ENCODE peak calls at places on chromosomes 4 and X, in five cellular contexts. V, M, L, E and B are unnamed samples.
A peak's percentile ranks its signal among the peaks of the same experiment; 100 is the strongest.

GRCh38 chr4:185506422-185506821 is 28.9 kb downstream of the PDLIM3 start:
- DNase-seq in V (no peak), M (no peak), L (no peak), E (no peak), B (no peak)

GRCh38 chr4:86261634-86262033 is 98.2 kb downstream of the MAPK10 start:
- DNase-seq in V (no peak), M (no peak), L (no peak), E (no peak), B (no peak)

GRCh38 chr4:13289391-13289790 is 194.7 kb downstream of the RAB28 start:
- DNase-seq in V (no peak), M (peak; percentile 76), L (no peak), E (peak; percentile 59), B (no peak)

GRCh38 chrX:154136627-154137161 is 7.3 kb upstream of the OPN1LW start:
- DNase-seq in V (peak; percentile 69), M (peak; percentile 45), L (peak; percentile 71), E (peak; percentile 2), B (peak; percentile 63)

GRCh38 chr4:10057023-10057395 is 35.7 kb upstream of the SLC2A9 start:
- DNase-seq in V (no peak), M (no peak), L (no peak), E (no peak), B (no peak)

GRCh38 chr4:84944952-84945351 is 21.5 kb downstream of the WDFY3 start:
- DNase-seq in V (no peak), M (peak; percentile 40), L (no peak), E (peak; percentile 44), B (no peak)

GRCh38 chrX:19904778-19905367 is 17.5 kb upstream of the SH3KBP1 start:
- DNase-seq in V (no peak), M (peak; percentile 63), L (no peak), E (peak; percentile 71), B (peak; percentile 25)

GRCh38 chrX:115592997-115593734 is 32.2 kb downstream of the PLS3 start:
- DNase-seq in V (no peak), M (peak; percentile 76), L (no peak), E (peak; percentile 80), B (peak; percentile 35)

GRCh38 chr4:27836505-27836904 is 975.9 kb downstream of the STIM2 start:
- DNase-seq in V (no peak), M (peak; percentile 8), L (no peak), E (peak; percentile 29), B (no peak)

GRCh38 chr4:82500830-82501229 is 61.0 kb downstream of the TMEM150C start:
- DNase-seq in V (no peak), M (no peak), L (no peak), E (no peak), B (no peak)

GRCh38 chrX:29397506-29397905 is 810.3 kb downstream of the IL1RAPL1 start:
- DNase-seq in V (no peak), M (peak; percentile 50), L (no peak), E (no peak), B (no peak)

GRCh38 chr4:24988776-24989175 is 42.0 kb downstream of the LGI2 start:
- DNase-seq in V (no peak), M (peak; percentile 77), L (no peak), E (peak; percentile 54), B (no peak)

GRCh38 chr4:47615385-47615784 is 130.3 kb downstream of the ATP10D start:
- DNase-seq in V (no peak), M (peak; percentile 32), L (no peak), E (peak; percentile 26), B (no peak)

GRCh38 chrX:19886888-19887531 is 390 bp downstream of the SH3KBP1 start:
- DNase-seq in V (peak; percentile 28), M (no peak), L (no peak), E (no peak), B (peak; percentile 23)

GRCh38 chrX:149818652-149819051 is 36.9 kb downstream of the MAGEA9 start:
- DNase-seq in V (no peak), M (no peak), L (no peak), E (peak; percentile 48), B (no peak)

GRCh38 chr4:78652282-78652876 is 100.8 kb downstream of the ANXA3 start:
- DNase-seq in V (no peak), M (peak; percentile 84), L (peak; percentile 23), E (no peak), B (peak; percentile 9)

GRCh38 chrX:12174358-12174757 is 36.1 kb downstream of the FRMPD4 start:
- DNase-seq in V (no peak), M (no peak), L (no peak), E (no peak), B (no peak)

GRCh38 chrX:13506574-13506973 is 62.8 kb upstream of the EGFL6 start:
- DNase-seq in V (peak; percentile 48), M (peak; percentile 67), L (peak; percentile 34), E (peak; percentile 25), B (peak; percentile 48)

GRCh38 chrX:46325312-46325877 is 219.8 kb downstream of the ZNF674 start:
- DNase-seq in V (no peak), M (peak; percentile 58), L (no peak), E (peak; percentile 86), B (peak; percentile 71)

GRCh38 chrX:129690435-129690834 is 35.7 kb upstream of the APLN start:
- DNase-seq in V (no peak), M (peak; percentile 55), L (no peak), E (no peak), B (no peak)

GRCh38 chrX:9871871-9872270 is 85.6 kb downstream of the SHROOM2 start:
- DNase-seq in V (no peak), M (no peak), L (no peak), E (no peak), B (no peak)

GRCh38 chr4:89788243-89789072 is 48.5 kb downstream of the SNCA start:
- DNase-seq in V (no peak), M (peak; percentile 95), L (peak; percentile 32), E (peak; percentile 17), B (no peak)

GRCh38 chr4:156686120-156686519 is 285.5 kb downstream of the PDGFC start:
- DNase-seq in V (no peak), M (peak; percentile 71), L (no peak), E (peak; percentile 79), B (no peak)

GRCh38 chrX:111133389-111133788 is 37.4 kb downstream of the PAK3 start:
- DNase-seq in V (no peak), M (peak; percentile 0), L (no peak), E (peak; percentile 59), B (no peak)

GRCh38 chr4:8324640-8325239 is 55.2 kb downstream of the HTRA3 start:
- DNase-seq in V (peak; percentile 9), M (no peak), L (peak; percentile 1), E (peak; percentile 79), B (no peak)

GRCh38 chr4:41525129-41525528 is 12.8 kb upstream of the LIMCH1 start:
- DNase-seq in V (no peak), M (peak; percentile 92), L (no peak), E (peak; percentile 66), B (no peak)

GRCh38 chr4:92535599-92535998 is 231.8 kb downstream of the GRID2 start:
- DNase-seq in V (no peak), M (no peak), L (no peak), E (no peak), B (no peak)

GRCh38 chr4:7044415-7044930 is 1.3 kb downstream of the TADA2B start:
- DNase-seq in V (no peak), M (no peak), L (no peak), E (no peak), B (peak; percentile 33)

GRCh38 chr4:117239434-117239833 is 154.1 kb upstream of the TRAM1L1 start:
- DNase-seq in V (no peak), M (no peak), L (no peak), E (no peak), B (no peak)

GRCh38 chr4:66187175-66187720 is 517.0 kb upstream of the EPHA5 start:
- DNase-seq in V (no peak), M (no peak), L (no peak), E (no peak), B (no peak)

DNA sequence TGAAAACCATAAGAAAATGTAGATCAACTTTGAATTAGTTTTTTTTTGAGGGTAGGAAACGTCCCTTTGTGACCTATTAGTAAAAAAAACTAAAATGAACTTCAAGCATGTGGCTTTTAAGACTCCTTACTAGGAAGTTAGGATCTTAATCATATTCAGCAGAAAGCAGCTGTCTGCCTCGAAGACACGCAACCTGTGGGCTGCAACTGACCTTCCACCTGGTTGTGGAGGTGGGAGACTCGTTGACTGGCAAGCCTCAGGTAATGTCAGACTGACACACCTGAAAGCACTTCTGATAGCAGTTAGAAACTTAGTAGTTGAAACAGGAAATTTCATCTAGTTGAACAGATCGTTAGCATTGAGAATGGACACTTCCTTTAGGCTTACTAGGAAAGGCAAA is 37.4 kb downstream of the CCNG2 start:
- DNase-seq in V (no peak), M (no peak), L (no peak), E (no peak), B (no peak)
- H3K4me3 ChIP-seq in V (no peak overlapping the region), M (no peak overlapping the region), L (no peak overlapping the region), E (no peak overlapping the region), B (no peak overlapping the region)

DNA sequence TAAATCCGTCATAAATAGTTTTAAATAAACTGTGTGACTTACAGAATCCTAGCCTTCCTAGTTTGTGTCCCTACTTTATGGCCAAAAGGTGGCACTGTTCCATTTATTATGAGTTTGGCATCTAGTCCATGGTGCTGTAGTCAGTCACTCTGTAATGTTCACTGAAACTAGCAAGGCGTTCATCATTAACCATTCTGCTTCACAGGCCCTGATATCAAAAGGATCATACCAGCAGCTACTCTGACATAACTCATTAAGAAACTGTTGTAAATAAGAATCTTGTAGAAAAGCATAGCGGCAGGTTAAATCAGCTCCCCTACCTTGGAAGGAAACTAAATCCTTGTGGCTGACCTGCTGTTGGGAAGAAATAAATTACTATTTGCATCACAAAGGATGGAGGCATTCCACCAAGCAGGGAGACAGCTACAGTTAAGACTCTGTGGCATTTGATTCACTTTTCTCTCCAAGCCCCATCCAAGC is 919.6 kb upstream of the DIAPH2 start:
- DNase-seq in V (no peak), M (peak; percentile 64), L (no peak), E (peak; percentile 47), B (no peak)
- TF ChIP-seq CTCF in V (no peak), M (peak; percentile 43), L (peak; percentile 10), E (peak; percentile 38), B (no peak)

DNA sequence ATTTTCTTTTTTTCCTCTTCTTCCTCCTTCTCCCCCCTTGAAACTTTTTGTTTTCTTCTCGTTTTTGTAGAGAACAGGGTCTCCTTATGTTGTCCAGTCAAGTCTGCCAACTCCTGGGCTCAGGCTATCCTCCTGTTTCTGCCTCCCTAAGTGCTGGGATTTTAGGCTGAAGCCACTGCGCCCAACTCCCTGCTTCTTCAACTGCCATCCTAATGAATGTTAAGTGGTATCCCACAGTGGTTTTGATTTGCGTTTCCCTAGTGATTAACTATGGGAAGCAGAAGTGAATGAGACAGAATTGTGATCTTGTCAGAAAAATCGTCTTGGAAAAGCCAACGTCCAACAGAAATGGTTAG is 999 bp upstream of the ADD1 start:
- DNase-seq in V (peak; percentile 21), M (no peak), L (no peak), E (no peak), B (no peak)
- H3K4me3 ChIP-seq in V (peak overlapping the region; percentile 88), M (peak overlapping the region; percentile 88), L (peak overlapping the region; percentile 95), E (peak overlapping the region; percentile 84), B (no peak overlapping the region)

DNA sequence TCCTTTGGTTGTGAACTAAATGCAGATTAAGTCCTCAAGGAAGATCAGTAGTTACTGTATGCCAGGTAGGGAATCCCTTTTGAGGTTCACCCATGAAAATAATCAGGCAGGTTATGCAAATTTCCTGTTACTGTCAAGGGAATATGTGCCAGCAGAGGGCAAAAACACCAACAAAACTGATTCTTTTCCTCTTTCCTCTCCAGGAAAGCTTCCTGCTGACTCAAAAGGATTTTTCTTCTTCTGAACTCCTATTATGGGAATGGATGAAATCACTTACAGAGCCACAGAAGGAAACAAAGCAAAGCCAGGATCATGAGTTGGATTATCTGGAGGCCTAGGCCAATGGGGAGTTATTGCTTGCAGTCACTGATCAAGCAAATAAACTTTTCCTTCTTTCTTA is 49.8 kb downstream of the TMPRSS11F start:
- DNase-seq in V (no peak), M (no peak), L (no peak), E (peak; percentile 68), B (no peak)
- TF ChIP-seq CTCF in V (no peak), M (no peak), L (no peak), E (no peak), B (no peak)